ENCODE peak calls at places on chromosomes 2 and 18, in six cellular contexts. One of them, this sample, is unnamed.

GRCh38 chr18:59892123-59892522 is 7.7 kb upstream of the PMAIP1 start:
- DNase-seq in AG04450: no peak
- DNase-seq in nephron progenitor cell: no peak
- DNase-seq in OCI-LY7: no peak
- DNase-seq in chondrocyte: no peak
- DNase-seq in upper lobe of right lung: no peak
- DNase-seq in this sample: no peak

GRCh38 chr2:11071207-11071606 is 84.1 kb upstream of the SLC66A3 start:
- DNase-seq in AG04450: no peak
- DNase-seq in OCI-LY7: no peak
- DNase-seq in chondrocyte: no peak
- DNase-seq in upper lobe of right lung: no peak
- DNase-seq in nephron progenitor cell: no peak
- DNase-seq in this sample: no peak

GRCh38 chr2:231227309-231228162 is 29.1 kb downstream of the ARMC9 start:
- DNase-seq in OCI-LY7: peak; percentile 84
- DNase-seq in upper lobe of right lung: no peak
- DNase-seq in AG04450: peak; percentile 33
- DNase-seq in chondrocyte: no peak
- DNase-seq in nephron progenitor cell: peak; percentile 44
- DNase-seq in this sample: peak; percentile 63

GRCh38 chr18:60372141-60372540 is 434 bp downstream of the MC4R start:
- DNase-seq in chondrocyte: no peak
- DNase-seq in AG04450: no peak
- DNase-seq in upper lobe of right lung: no peak
- DNase-seq in nephron progenitor cell: peak; percentile 25
- DNase-seq in OCI-LY7: no peak
- DNase-seq in this sample: no peak

GRCh38 chr2:120587326-120587996 is 148.2 kb upstream of the GLI2 start:
- DNase-seq in nephron progenitor cell: peak; percentile 42
- DNase-seq in AG04450: no peak
- DNase-seq in OCI-LY7: no peak
- DNase-seq in chondrocyte: no peak
- DNase-seq in upper lobe of right lung: no peak
- DNase-seq in this sample: no peak

GRCh38 chr2:182163878-182164277 is 178.2 kb downstream of the PPP1R1C start:
- DNase-seq in upper lobe of right lung: no peak
- DNase-seq in chondrocyte: no peak
- DNase-seq in AG04450: no peak
- DNase-seq in nephron progenitor cell: no peak
- DNase-seq in OCI-LY7: no peak
- DNase-seq in this sample: no peak

GRCh38 chr2:222100704-222101103 is 198.1 kb downstream of the PAX3 start:
- DNase-seq in upper lobe of right lung: no peak
- DNase-seq in AG04450: no peak
- DNase-seq in nephron progenitor cell: no peak
- DNase-seq in OCI-LY7: no peak
- DNase-seq in chondrocyte: no peak
- DNase-seq in this sample: no peak

GRCh38 chr2:105376789-105377231 is 22.0 kb downstream of the FHL2 start:
- DNase-seq in upper lobe of right lung: no peak
- DNase-seq in chondrocyte: no peak
- DNase-seq in nephron progenitor cell: no peak
- DNase-seq in AG04450: no peak
- DNase-seq in OCI-LY7: no peak
- DNase-seq in this sample: no peak

GRCh38 chr2:217916504-217917254 is 86.1 kb downstream of the TNS1 start:
- DNase-seq in nephron progenitor cell: no peak
- DNase-seq in AG04450: no peak
- DNase-seq in OCI-LY7: no peak
- DNase-seq in chondrocyte: no peak
- DNase-seq in upper lobe of right lung: peak; percentile 84
- DNase-seq in this sample: no peak

GRCh38 chr2:38170098-38170497 is 94.1 kb upstream of the CYP1B1 start:
- DNase-seq in AG04450: no peak
- DNase-seq in nephron progenitor cell: no peak
- DNase-seq in chondrocyte: no peak
- DNase-seq in OCI-LY7: no peak
- DNase-seq in upper lobe of right lung: no peak
- DNase-seq in this sample: no peak

GRCh38 chr2:74883011-74883410 is 49.1 kb downstream of the HK2 start:
- DNase-seq in upper lobe of right lung: no peak
- DNase-seq in OCI-LY7: no peak
- DNase-seq in AG04450: no peak
- DNase-seq in chondrocyte: no peak
- DNase-seq in nephron progenitor cell: no peak
- DNase-seq in this sample: no peak

GRCh38 chr2:1781291-1782080 is 37.2 kb upstream of the PXDN start:
- DNase-seq in chondrocyte: peak; percentile 50
- DNase-seq in nephron progenitor cell: no peak
- DNase-seq in OCI-LY7: no peak
- DNase-seq in AG04450: no peak
- DNase-seq in upper lobe of right lung: no peak
- DNase-seq in this sample: no peak

GRCh38 chr2:7510353-7510752 is 593.1 kb downstream of the RNF144A start:
- DNase-seq in upper lobe of right lung: no peak
- DNase-seq in chondrocyte: no peak
- DNase-seq in AG04450: no peak
- DNase-seq in OCI-LY7: no peak
- DNase-seq in nephron progenitor cell: no peak
- DNase-seq in this sample: no peak

GRCh38 chr2:165698621-165698946 is 95.5 kb downstream of the GALNT3 start:
- DNase-seq in OCI-LY7: peak; percentile 66
- DNase-seq in nephron progenitor cell: peak; percentile 26
- DNase-seq in chondrocyte: no peak
- DNase-seq in upper lobe of right lung: no peak
- DNase-seq in AG04450: peak; percentile 10
- DNase-seq in this sample: no peak

GRCh38 chr2:67156796-67157195 is 240.3 kb upstream of the ETAA1 start:
- DNase-seq in OCI-LY7: no peak
- DNase-seq in chondrocyte: no peak
- DNase-seq in upper lobe of right lung: no peak
- DNase-seq in AG04450: no peak
- DNase-seq in nephron progenitor cell: no peak
- DNase-seq in this sample: no peak

GRCh38 chr18:267380-267687 is 513 bp downstream of the THOC1 start:
- DNase-seq in upper lobe of right lung: no peak
- DNase-seq in OCI-LY7: peak; percentile 60
- DNase-seq in nephron progenitor cell: no peak
- DNase-seq in chondrocyte: no peak
- DNase-seq in AG04450: no peak
- DNase-seq in this sample: no peak

DNA sequence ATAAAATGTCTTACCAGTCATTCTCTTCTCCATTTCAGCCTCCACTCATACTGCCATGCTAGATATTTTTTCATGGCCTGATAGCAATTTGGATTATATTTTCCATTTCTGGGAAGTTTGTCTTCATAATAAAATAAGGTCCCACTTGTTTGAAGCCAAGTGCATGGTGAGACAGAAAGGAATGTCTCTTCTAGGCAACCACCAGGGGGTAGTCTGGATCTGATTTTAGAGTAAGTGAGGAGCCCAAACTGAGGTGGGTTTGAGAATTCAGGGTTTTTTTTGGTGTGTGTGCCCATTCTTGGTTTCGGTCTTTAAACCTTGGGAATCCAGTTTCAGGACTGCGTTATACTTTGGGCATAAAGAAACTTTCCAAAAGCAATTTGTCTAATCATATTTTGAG is 315.5 kb downstream of the RPRM start:
- DNase-seq in AG04450: no peak
- DNase-seq in nephron progenitor cell: peak; percentile 33
- DNase-seq in OCI-LY7: peak; percentile 15
- DNase-seq in upper lobe of right lung: no peak
- DNase-seq in chondrocyte: no peak
- DNase-seq in this sample: no peak
- TF ChIP-seq CTCF in AG04450: no peak
- TF ChIP-seq CTCF in nephron progenitor cell: peak; percentile 62
- TF ChIP-seq CTCF in OCI-LY7: peak; percentile 69
- TF ChIP-seq CTCF in upper lobe of right lung: peak; percentile 37
- TF ChIP-seq CTCF in chondrocyte: peak; percentile 74
- TF ChIP-seq CTCF in this sample: no peak

GRCh38 chr2:180238729-180239128 is 231.6 kb upstream of the CWC22 start:
- DNase-seq in upper lobe of right lung: no peak
- DNase-seq in nephron progenitor cell: no peak
- DNase-seq in OCI-LY7: no peak
- DNase-seq in AG04450: no peak
- DNase-seq in chondrocyte: peak; percentile 61
- DNase-seq in this sample: no peak

GRCh38 chr2:180246281-180246680 is 239.2 kb upstream of the CWC22 start:
- DNase-seq in chondrocyte: no peak
- DNase-seq in AG04450: no peak
- DNase-seq in OCI-LY7: no peak
- DNase-seq in nephron progenitor cell: no peak
- DNase-seq in upper lobe of right lung: no peak
- DNase-seq in this sample: no peak

GRCh38 chr2:180240774-180241173 is 233.7 kb upstream of the CWC22 start:
- DNase-seq in upper lobe of right lung: no peak
- DNase-seq in AG04450: no peak
- DNase-seq in nephron progenitor cell: no peak
- DNase-seq in OCI-LY7: peak; percentile 5
- DNase-seq in chondrocyte: no peak
- DNase-seq in this sample: no peak
- TF ChIP-seq CTCF in upper lobe of right lung: no peak
- TF ChIP-seq CTCF in AG04450: peak; percentile 44
- TF ChIP-seq CTCF in nephron progenitor cell: no peak
- TF ChIP-seq CTCF in OCI-LY7: peak; percentile 67
- TF ChIP-seq CTCF in chondrocyte: peak; percentile 76
- TF ChIP-seq CTCF in this sample: no peak

DNA sequence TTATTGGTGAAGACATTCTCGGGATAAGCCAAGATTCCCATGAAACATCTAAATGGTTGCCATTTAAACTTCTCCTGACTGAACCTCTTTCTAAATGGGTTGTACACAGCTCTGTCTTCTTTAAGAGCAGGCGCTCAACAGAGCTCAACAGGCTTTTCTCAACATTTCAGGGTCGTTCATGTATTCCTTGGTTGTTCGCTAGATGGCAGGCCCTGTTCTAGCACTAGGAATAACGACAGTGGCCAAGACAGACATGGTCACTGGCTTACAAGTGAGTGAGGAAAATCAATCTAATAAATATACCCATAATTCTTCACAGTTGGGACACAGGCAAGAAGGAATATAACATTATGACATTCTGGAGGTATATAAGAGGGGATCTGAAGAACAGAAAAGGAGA is 154.5 kb downstream of the SMAD2 start:
- DNase-seq in nephron progenitor cell: no peak
- DNase-seq in OCI-LY7: no peak
- DNase-seq in AG04450: no peak
- DNase-seq in chondrocyte: no peak
- DNase-seq in upper lobe of right lung: no peak
- DNase-seq in this sample: no peak
- TF ChIP-seq CTCF in nephron progenitor cell: no peak
- TF ChIP-seq CTCF in OCI-LY7: no peak
- TF ChIP-seq CTCF in AG04450: peak; percentile 34
- TF ChIP-seq CTCF in chondrocyte: peak; percentile 51
- TF ChIP-seq CTCF in upper lobe of right lung: no peak
- TF ChIP-seq CTCF in this sample: no peak

DNA sequence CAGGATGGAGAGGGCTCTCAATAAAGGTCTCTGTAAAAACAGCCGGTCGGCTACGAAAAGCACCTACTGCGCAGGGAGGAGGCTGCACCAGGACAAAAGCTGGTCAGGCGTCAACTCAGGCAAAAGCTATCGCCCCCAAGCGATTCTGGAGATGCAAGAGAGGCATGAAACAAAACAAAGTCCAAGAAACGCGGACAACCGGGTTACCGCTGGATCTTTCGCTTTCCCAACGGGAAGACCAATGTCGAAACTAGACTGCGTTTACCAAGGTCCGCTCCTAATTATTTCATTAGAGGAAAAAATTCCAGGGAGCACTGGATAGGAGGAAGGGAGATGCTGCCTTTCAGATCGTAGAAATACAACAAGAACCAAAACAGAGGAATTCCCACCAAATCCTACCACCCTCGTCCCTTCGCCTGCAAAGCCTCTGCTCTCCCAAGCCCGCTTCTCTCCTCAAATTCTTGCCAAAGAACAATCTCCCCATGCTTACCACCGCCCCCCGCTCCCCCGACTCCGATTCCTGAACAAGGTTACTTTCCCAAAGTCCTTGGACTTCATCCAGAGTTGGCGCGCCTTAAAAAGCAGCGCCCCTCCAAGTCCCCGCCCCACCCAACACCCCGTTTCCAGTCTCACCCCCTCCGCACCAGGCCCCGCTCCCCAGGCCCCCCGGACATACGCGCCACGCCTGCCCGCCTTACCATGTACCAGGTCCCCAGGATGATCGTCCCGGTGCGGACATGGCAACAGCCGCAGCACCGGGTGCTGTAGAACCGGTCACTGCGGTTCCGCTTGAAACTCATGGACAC is 513 bp downstream of the LAPTM4A start:
- DNase-seq in nephron progenitor cell: peak; percentile 47
- DNase-seq in chondrocyte: no peak
- DNase-seq in AG04450: no peak
- DNase-seq in upper lobe of right lung: no peak
- DNase-seq in OCI-LY7: peak; percentile 77
- DNase-seq in this sample: no peak
- TF ChIP-seq CTCF in nephron progenitor cell: no peak
- TF ChIP-seq CTCF in chondrocyte: peak; percentile 63
- TF ChIP-seq CTCF in AG04450: peak; percentile 26
- TF ChIP-seq CTCF in upper lobe of right lung: no peak
- TF ChIP-seq CTCF in OCI-LY7: peak; percentile 64
- TF ChIP-seq CTCF in this sample: no peak

GRCh38 chr2:70767699-70768584 is at the start of gene ADD2:
- DNase-seq in upper lobe of right lung: peak; percentile 60
- DNase-seq in nephron progenitor cell: peak; percentile 75
- DNase-seq in AG04450: no peak
- DNase-seq in OCI-LY7: no peak
- DNase-seq in chondrocyte: no peak
- DNase-seq in this sample: peak; percentile 50
- TF ChIP-seq CTCF in upper lobe of right lung: peak; percentile 19
- TF ChIP-seq CTCF in nephron progenitor cell: no peak
- TF ChIP-seq CTCF in AG04450: no peak
- TF ChIP-seq CTCF in OCI-LY7: no peak
- TF ChIP-seq CTCF in chondrocyte: peak; percentile 61
- TF ChIP-seq CTCF in this sample: peak; percentile 27

GRCh38 chr18:7601249-7601620 is 34.1 kb downstream of the PTPRM start:
- DNase-seq in upper lobe of right lung: no peak
- DNase-seq in OCI-LY7: no peak
- DNase-seq in AG04450: no peak
- DNase-seq in chondrocyte: no peak
- DNase-seq in nephron progenitor cell: no peak
- DNase-seq in this sample: no peak
- TF ChIP-seq CTCF in upper lobe of right lung: no peak
- TF ChIP-seq CTCF in OCI-LY7: no peak
- TF ChIP-seq CTCF in AG04450: peak; percentile 8
- TF ChIP-seq CTCF in chondrocyte: peak; percentile 46
- TF ChIP-seq CTCF in nephron progenitor cell: no peak
- TF ChIP-seq CTCF in this sample: no peak

DNA sequence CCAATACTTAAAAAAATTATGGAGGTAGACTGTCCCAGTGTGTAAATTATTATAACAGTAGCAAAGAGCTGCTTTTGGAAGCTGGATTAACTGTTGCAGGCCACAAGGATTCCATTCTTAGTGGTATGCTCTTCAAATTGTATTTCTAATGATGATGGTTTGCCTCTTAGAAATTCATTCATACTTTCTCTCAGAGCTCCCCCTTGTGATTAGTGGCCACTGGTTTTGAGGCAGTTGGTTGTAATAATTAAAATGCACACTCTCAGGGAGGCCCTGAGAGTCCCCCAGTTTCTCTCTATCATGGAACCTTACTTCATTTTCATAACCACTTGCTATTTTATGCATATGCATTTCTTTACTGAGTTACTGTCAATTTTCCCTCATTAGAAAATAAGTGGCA is 122.5 kb downstream of the PLA2R1 start:
- DNase-seq in AG04450: no peak
- DNase-seq in nephron progenitor cell: no peak
- DNase-seq in chondrocyte: no peak
- DNase-seq in upper lobe of right lung: no peak
- DNase-seq in OCI-LY7: peak; percentile 19
- DNase-seq in this sample: no peak
- TF ChIP-seq CTCF in AG04450: peak; percentile 37
- TF ChIP-seq CTCF in nephron progenitor cell: no peak
- TF ChIP-seq CTCF in chondrocyte: peak; percentile 70
- TF ChIP-seq CTCF in upper lobe of right lung: peak; percentile 32
- TF ChIP-seq CTCF in OCI-LY7: peak; percentile 71
- TF ChIP-seq CTCF in this sample: no peak